ENCODE peak calls at places on chromosomes 2 and 18, in six cellular contexts. One of them, this sample, is unnamed.

GRCh38 chr2:55311444-55311870 is 42.4 kb upstream of the MTIF2 start:
- DNase-seq in A549: peak
- DNase-seq in K562: no peak
- DNase-seq in endothelial cell of umbilical vein: peak
- DNase-seq in HepG2: no peak
- DNase-seq in GM12878: peak
- DNase-seq in this sample: peak

GRCh38 chr2:65491381-65491903 is 59.0 kb upstream of the SPRED2 start:
- DNase-seq in A549: no peak
- DNase-seq in K562: no peak
- DNase-seq in endothelial cell of umbilical vein: peak
- DNase-seq in HepG2: no peak
- DNase-seq in GM12878: no peak
- DNase-seq in this sample: no peak

GRCh38 chr2:20235655-20236302 is 10.8 kb upstream of the SDC1 start:
- DNase-seq in A549: no peak
- DNase-seq in K562: no peak
- DNase-seq in endothelial cell of umbilical vein: no peak
- DNase-seq in HepG2: no peak
- DNase-seq in GM12878: no peak
- DNase-seq in this sample: no peak

GRCh38 chr2:85457877-85458316 is 39.4 kb downstream of the SH2D6 start:
- DNase-seq in A549: peak
- DNase-seq in K562: no peak
- DNase-seq in endothelial cell of umbilical vein: no peak
- DNase-seq in HepG2: no peak
- DNase-seq in GM12878: no peak
- DNase-seq in this sample: no peak

GRCh38 chr18:26536664-26537063 is 11.7 kb downstream of the KCTD1 start:
- DNase-seq in A549: no peak
- DNase-seq in K562: no peak
- DNase-seq in endothelial cell of umbilical vein: no peak
- DNase-seq in HepG2: no peak
- DNase-seq in GM12878: no peak
- DNase-seq in this sample: no peak

GRCh38 chr2:40434638-40435296 is 17.1 kb downstream of the SLC8A1 start:
- DNase-seq in A549: peak
- DNase-seq in K562: no peak
- DNase-seq in endothelial cell of umbilical vein: peak
- DNase-seq in HepG2: no peak
- DNase-seq in GM12878: no peak
- DNase-seq in this sample: no peak

GRCh38 chr18:34322365-34323289 is 97.9 kb upstream of the NOL4 start:
- DNase-seq in A549: peak
- DNase-seq in K562: peak
- DNase-seq in endothelial cell of umbilical vein: peak
- DNase-seq in HepG2: peak
- DNase-seq in GM12878: peak
- DNase-seq in this sample: peak

GRCh38 chr2:127658641-127659407 is 12.9 kb downstream of the GPR17 start:
- DNase-seq in A549: no peak
- DNase-seq in K562: no peak
- DNase-seq in endothelial cell of umbilical vein: no peak
- DNase-seq in HepG2: no peak
- DNase-seq in GM12878: no peak
- DNase-seq in this sample: no peak

GRCh38 chr2:46857871-46858696 is 57.5 kb downstream of the MCFD2 start:
- DNase-seq in A549: peak
- DNase-seq in K562: no peak
- DNase-seq in endothelial cell of umbilical vein: no peak
- DNase-seq in HepG2: no peak
- DNase-seq in GM12878: no peak
- DNase-seq in this sample: no peak

GRCh38 chr18:30409120-30409519 is 633.4 kb downstream of the DSC3 start:
- DNase-seq in A549: no peak
- DNase-seq in K562: peak
- DNase-seq in endothelial cell of umbilical vein: no peak
- DNase-seq in HepG2: no peak
- DNase-seq in GM12878: no peak
- DNase-seq in this sample: no peak

GRCh38 chr2:133508546-133509165 is 59.6 kb downstream of the NCKAP5 start:
- DNase-seq in A549: no peak
- DNase-seq in K562: no peak
- DNase-seq in endothelial cell of umbilical vein: no peak
- DNase-seq in HepG2: no peak
- DNase-seq in GM12878: no peak
- DNase-seq in this sample: no peak

GRCh38 chr2:212532087-212532486 is 6.5 kb downstream of the ERBB4 start:
- DNase-seq in A549: no peak
- DNase-seq in K562: no peak
- DNase-seq in endothelial cell of umbilical vein: no peak
- DNase-seq in HepG2: no peak
- DNase-seq in GM12878: no peak
- DNase-seq in this sample: no peak

GRCh38 chr18:46237891-46238290 is 133.7 kb downstream of the HAUS1 start:
- DNase-seq in A549: no peak
- DNase-seq in K562: no peak
- DNase-seq in endothelial cell of umbilical vein: no peak
- DNase-seq in HepG2: no peak
- DNase-seq in GM12878: no peak
- DNase-seq in this sample: no peak

GRCh38 chr2:147636238-147636887 is 208.5 kb upstream of the ACVR2A start:
- DNase-seq in A549: no peak
- DNase-seq in K562: no peak
- DNase-seq in endothelial cell of umbilical vein: no peak
- DNase-seq in HepG2: no peak
- DNase-seq in GM12878: no peak
- DNase-seq in this sample: peak

GRCh38 chr2:188449992-188450391 is 158.3 kb downstream of the GULP1 start:
- DNase-seq in A549: no peak
- DNase-seq in K562: peak
- DNase-seq in endothelial cell of umbilical vein: no peak
- DNase-seq in HepG2: no peak
- DNase-seq in GM12878: no peak
- DNase-seq in this sample: no peak

GRCh38 chr2:58601017-58601416 is 359.9 kb upstream of the FANCL start:
- DNase-seq in A549: peak
- DNase-seq in K562: no peak
- DNase-seq in endothelial cell of umbilical vein: no peak
- DNase-seq in HepG2: no peak
- DNase-seq in GM12878: no peak
- DNase-seq in this sample: peak

GRCh38 chr2:16726147-16726546 is 60.5 kb upstream of the CYRIA start:
- DNase-seq in A549: no peak
- DNase-seq in K562: no peak
- DNase-seq in endothelial cell of umbilical vein: no peak
- DNase-seq in HepG2: no peak
- DNase-seq in GM12878: no peak
- DNase-seq in this sample: no peak

GRCh38 chr2:109185801-109186570 is 57.0 kb downstream of the SH3RF3 start:
- DNase-seq in A549: no peak
- DNase-seq in K562: no peak
- DNase-seq in endothelial cell of umbilical vein: peak
- DNase-seq in HepG2: no peak
- DNase-seq in GM12878: no peak
- DNase-seq in this sample: no peak

GRCh38 chr2:56534321-56534720 is 350.5 kb downstream of the CCDC85A start:
- DNase-seq in A549: no peak
- DNase-seq in K562: no peak
- DNase-seq in endothelial cell of umbilical vein: no peak
- DNase-seq in HepG2: no peak
- DNase-seq in GM12878: no peak
- DNase-seq in this sample: no peak

GRCh38 chr2:151030663-151031230 is 230.9 kb downstream of the RBM43 start:
- DNase-seq in A549: peak
- DNase-seq in K562: peak
- DNase-seq in endothelial cell of umbilical vein: no peak
- DNase-seq in HepG2: no peak
- DNase-seq in GM12878: no peak
- DNase-seq in this sample: peak

GRCh38 chr2:190887089-190887488 is 6.5 kb downstream of the GLS start:
- DNase-seq in A549: peak
- DNase-seq in K562: no peak
- DNase-seq in endothelial cell of umbilical vein: peak
- DNase-seq in HepG2: no peak
- DNase-seq in GM12878: peak
- DNase-seq in this sample: peak

DNA sequence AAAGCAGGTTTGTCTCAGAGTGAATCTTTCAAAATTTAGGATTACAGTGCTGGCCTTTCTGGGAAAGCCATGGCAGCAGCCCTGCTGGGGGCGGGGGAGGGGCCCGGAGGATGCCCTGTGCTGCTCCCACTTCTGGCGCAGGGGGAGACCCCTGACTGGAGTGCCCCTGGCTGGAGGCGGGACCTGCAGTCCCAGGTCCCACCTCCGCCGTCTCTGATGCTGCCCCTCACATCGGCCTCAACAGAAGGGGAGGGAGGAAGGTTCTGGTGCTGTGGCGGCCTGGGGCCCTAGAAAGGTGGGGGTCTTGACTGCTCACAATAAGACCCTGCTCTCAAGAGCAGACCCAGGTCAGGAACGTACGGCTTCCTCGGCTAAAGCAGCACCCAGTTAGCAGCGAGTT is 216.4 kb downstream of the TWIST2 start:
- DNase-seq in A549: no peak
- DNase-seq in K562: no peak
- DNase-seq in endothelial cell of umbilical vein: no peak
- DNase-seq in HepG2: no peak
- DNase-seq in GM12878: no peak
- DNase-seq in this sample: no peak
- TF ChIP-seq CTCF in A549: no peak
- TF ChIP-seq CTCF in K562: no peak
- TF ChIP-seq CTCF in endothelial cell of umbilical vein: no peak
- TF ChIP-seq CTCF in HepG2: no peak
- TF ChIP-seq CTCF in GM12878: no peak
- TF ChIP-seq CTCF in this sample: no peak

GRCh38 chr18:79381811-79382311 is 13.9 kb upstream of the NFATC1 start:
- DNase-seq in A549: no peak
- DNase-seq in K562: no peak
- DNase-seq in endothelial cell of umbilical vein: no peak
- DNase-seq in HepG2: no peak
- DNase-seq in GM12878: no peak
- DNase-seq in this sample: no peak

GRCh38 chr18:79382681-79383387 is 12.9 kb upstream of the NFATC1 start:
- DNase-seq in A549: no peak
- DNase-seq in K562: no peak
- DNase-seq in endothelial cell of umbilical vein: no peak
- DNase-seq in HepG2: no peak
- DNase-seq in GM12878: no peak
- DNase-seq in this sample: no peak

GRCh38 chr18:79379931-79380815 is 15.6 kb upstream of the NFATC1 start:
- DNase-seq in A549: no peak
- DNase-seq in K562: no peak
- DNase-seq in endothelial cell of umbilical vein: no peak
- DNase-seq in HepG2: no peak
- DNase-seq in GM12878: no peak
- DNase-seq in this sample: no peak

GRCh38 chr18:79379251-79379905 is 16.4 kb upstream of the NFATC1 start:
- DNase-seq in A549: no peak
- DNase-seq in K562: no peak
- DNase-seq in endothelial cell of umbilical vein: no peak
- DNase-seq in HepG2: no peak
- DNase-seq in GM12878: no peak
- DNase-seq in this sample: no peak

GRCh38 chr18:79380816-79381806 is 14.6 kb upstream of the NFATC1 start:
- DNase-seq in A549: peak
- DNase-seq in K562: peak
- DNase-seq in endothelial cell of umbilical vein: peak
- DNase-seq in HepG2: peak
- DNase-seq in GM12878: no peak
- DNase-seq in this sample: peak
- TF ChIP-seq POLR2A in A549: no peak
- TF ChIP-seq POLR2A in K562: no peak
- TF ChIP-seq POLR2A in endothelial cell of umbilical vein: no peak
- TF ChIP-seq POLR2A in HepG2: no peak
- TF ChIP-seq POLR2A in GM12878: no peak
- TF ChIP-seq POLR2A in this sample: no peak

DNA sequence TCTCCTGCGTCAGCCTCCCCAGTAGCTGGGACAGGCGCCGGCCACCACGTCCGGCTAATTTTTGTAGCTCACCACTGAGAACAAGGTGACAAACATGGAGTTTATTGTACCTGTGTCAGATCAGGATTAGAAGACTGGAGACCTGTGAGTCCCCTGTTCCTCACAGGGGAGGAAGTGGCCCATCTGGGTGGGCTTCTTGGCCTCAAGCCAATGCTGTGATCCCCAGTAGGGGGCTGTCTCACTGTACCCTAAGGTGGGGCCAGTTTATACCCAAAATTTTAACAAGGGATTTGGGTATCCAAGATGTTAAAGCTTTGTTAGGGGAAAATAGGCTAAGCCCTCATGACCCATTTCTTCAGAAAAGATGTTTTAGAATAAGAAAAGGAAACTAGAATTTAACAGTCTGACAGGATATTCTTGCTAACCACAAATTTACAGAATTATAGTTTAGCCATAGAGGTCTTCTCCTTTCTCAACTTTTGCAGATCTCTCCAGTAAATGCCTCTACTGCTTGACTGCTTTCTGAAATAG is 16.3 kb downstream of the PCBP1 start:
- DNase-seq in A549: no peak
- DNase-seq in K562: no peak
- DNase-seq in endothelial cell of umbilical vein: no peak
- DNase-seq in HepG2: no peak
- DNase-seq in GM12878: no peak
- DNase-seq in this sample: peak
- TF ChIP-seq MYC in A549: no peak
- TF ChIP-seq MYC in K562: no peak
- TF ChIP-seq MYC in endothelial cell of umbilical vein: no peak
- TF ChIP-seq MYC in HepG2: no peak
- TF ChIP-seq MYC in GM12878: no peak
- TF ChIP-seq MYC in this sample: no peak

GRCh38 chr2:223865124-223865523 is 27.7 kb upstream of the AP1S3 start:
- DNase-seq in A549: no peak
- DNase-seq in K562: no peak
- DNase-seq in endothelial cell of umbilical vein: no peak
- DNase-seq in HepG2: no peak
- DNase-seq in GM12878: no peak
- DNase-seq in this sample: no peak

GRCh38 chr2:223859070-223859469 is 21.7 kb upstream of the AP1S3 start:
- DNase-seq in A549: no peak
- DNase-seq in K562: no peak
- DNase-seq in endothelial cell of umbilical vein: no peak
- DNase-seq in HepG2: no peak
- DNase-seq in GM12878: no peak
- DNase-seq in this sample: no peak

GRCh38 chr2:223865907-223866508 is 28.6 kb upstream of the AP1S3 start:
- DNase-seq in A549: no peak
- DNase-seq in K562: no peak
- DNase-seq in endothelial cell of umbilical vein: no peak
- DNase-seq in HepG2: no peak
- DNase-seq in GM12878: no peak
- DNase-seq in this sample: no peak

GRCh38 chr2:223856584-223856983 is 19.2 kb upstream of the AP1S3 start:
- DNase-seq in A549: no peak
- DNase-seq in K562: no peak
- DNase-seq in endothelial cell of umbilical vein: no peak
- DNase-seq in HepG2: no peak
- DNase-seq in GM12878: no peak
- DNase-seq in this sample: no peak

GRCh38 chr2:223860809-223861738 is 23.7 kb upstream of the AP1S3 start:
- DNase-seq in A549: peak
- DNase-seq in K562: no peak
- DNase-seq in endothelial cell of umbilical vein: no peak
- DNase-seq in HepG2: peak
- DNase-seq in GM12878: no peak
- DNase-seq in this sample: no peak
- TF ChIP-seq CTCF in A549: peak
- TF ChIP-seq CTCF in K562: no peak
- TF ChIP-seq CTCF in endothelial cell of umbilical vein: no peak
- TF ChIP-seq CTCF in HepG2: peak
- TF ChIP-seq CTCF in GM12878: no peak
- TF ChIP-seq CTCF in this sample: no peak